ENCODE peak calls at places on chromosomes 4 and X, in six cellular contexts. D, I, N, B, P and M are unnamed samples.

GRCh38 chr4:80340036-80340435 is 4.5 kb downstream of the CFAP299 start:
- DNase-seq in P (no peak), N (no peak), I (no peak), B (no peak), D (no peak), M (peak; percentile 22)

GRCh38 chr4:41318839-41319530 is 62.3 kb downstream of the UCHL1 start:
- DNase-seq in N (no peak), D (peak; percentile 7), B (no peak), I (no peak), P (no peak), M (no peak)

GRCh38 chrX:24168807-24169206 is 19.3 kb downstream of the ZFX start:
- DNase-seq in P (no peak), B (no peak), D (no peak), I (no peak), N (no peak), M (no peak)

GRCh38 chr4:3571921-3572320 is 39.7 kb upstream of the LRPAP1 start:
- DNase-seq in B (no peak), D (no peak), N (no peak), I (no peak), P (no peak), M (no peak)

GRCh38 chr4:98663226-98664006 is 5.0 kb upstream of the TSPAN5 start:
- DNase-seq in B (peak; percentile 64), I (no peak), N (no peak), P (peak; percentile 32), D (peak; percentile 21), M (no peak)

GRCh38 chr4:109969909-109970308 is 57.2 kb downstream of the EGF start:
- DNase-seq in P (no peak), D (peak; percentile 11), N (no peak), B (no peak), I (no peak), M (no peak)

GRCh38 chr4:150039790-150040189 is 38.5 kb upstream of the DCLK2 start:
- DNase-seq in I (no peak), B (no peak), N (no peak), P (no peak), D (no peak), M (no peak)

GRCh38 chr4:118850813-118851173 is 14.9 kb upstream of the SEC24D start:
- DNase-seq in D (no peak), P (no peak), N (no peak), I (no peak), B (no peak), M (no peak)

GRCh38 chr4:152659806-152660205 is 20.0 kb downstream of the TMEM154 start:
- DNase-seq in B (peak; percentile 41), D (peak; percentile 50), N (no peak), P (no peak), I (no peak), M (no peak)

GRCh38 chrX:47513697-47514085 is 30.7 kb upstream of the ZNF41 start:
- DNase-seq in N (no peak), I (no peak), B (no peak), P (no peak), D (no peak), M (peak; percentile 19)

GRCh38 chrX:40127052-40127451 is 29.3 kb upstream of the BCOR start:
- DNase-seq in N (no peak), B (no peak), D (peak; percentile 73), I (no peak), P (no peak), M (peak; percentile 9)

GRCh38 chrX:107968623-107969022 is 13.5 kb downstream of the TEX13B start:
- DNase-seq in P (no peak), N (no peak), I (no peak), B (no peak), D (no peak), M (no peak)

GRCh38 chr4:30525662-30526061 is 194.5 kb upstream of the PCDH7 start:
- DNase-seq in P (no peak), B (no peak), I (no peak), N (no peak), D (no peak), M (no peak)

GRCh38 chr4:123259676-123260428 is 136.7 kb upstream of the SPRY1 start:
- DNase-seq in N (no peak), B (no peak), I (no peak), D (no peak), P (no peak), M (no peak)

GRCh38 chr4:85607624-85608023 is 132.7 kb downstream of the ARHGAP24 start:
- DNase-seq in P (no peak), N (no peak), D (no peak), I (no peak), B (peak; percentile 57), M (no peak)

GRCh38 chr4:127174731-127175130 is 458.0 kb upstream of the INTU start:
- DNase-seq in D (no peak), P (no peak), I (no peak), B (no peak), N (no peak), M (no peak)

GRCh38 chrX:12210921-12211320 is 72.6 kb downstream of the FRMPD4 start:
- DNase-seq in P (no peak), N (no peak), B (no peak), D (no peak), I (no peak), M (peak; percentile 6)

GRCh38 chr4:65834707-65835106 is 164.4 kb upstream of the EPHA5 start:
- DNase-seq in I (no peak), N (no peak), B (no peak), P (no peak), D (no peak), M (no peak)

GRCh38 chr4:18071894-18072293 is 50.3 kb upstream of the LCORL start:
- DNase-seq in D (no peak), N (no peak), B (no peak), I (no peak), P (no peak), M (no peak)

GRCh38 chrX:22314692-22315091 is 42.0 kb downstream of the CBLL2 start:
- DNase-seq in P (no peak), B (no peak), N (no peak), D (no peak), I (no peak), M (peak; percentile 13)

GRCh38 chr4:123198706-123199105 is 197.9 kb upstream of the SPRY1 start:
- DNase-seq in P (no peak), I (no peak), D (no peak), N (no peak), B (no peak), M (no peak)

DNA sequence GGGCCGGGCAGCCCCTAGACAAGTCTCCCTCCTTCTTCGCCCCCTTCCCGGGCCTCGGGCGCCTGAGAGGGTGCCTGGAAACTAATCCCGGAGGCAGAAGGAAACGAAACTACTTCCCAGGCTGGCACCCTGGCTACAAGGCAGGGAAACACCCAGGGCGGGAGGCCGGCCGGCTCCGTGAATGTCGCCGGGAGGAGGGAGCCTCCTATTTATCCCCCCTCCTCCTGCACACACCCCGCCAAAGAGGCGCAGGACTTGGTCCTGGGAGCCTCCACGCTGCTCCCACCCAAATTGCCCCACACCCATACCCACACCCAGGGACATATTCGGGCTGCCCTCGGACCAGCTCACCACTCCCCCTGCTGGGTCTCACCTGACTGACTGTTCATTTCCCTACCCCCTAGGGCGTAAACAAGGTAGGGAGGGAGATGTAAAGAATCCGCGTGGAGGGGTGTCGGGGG is at the start of gene BTC:
- DNase-seq in I (peak; percentile 72), P (peak; percentile 23), N (no peak), B (no peak), D (no peak), M (peak; percentile 7)
- TF ChIP-seq CTCF in I (peak; percentile 22), P (peak; percentile 21), N (peak; percentile 36), B (no peak), D (no peak), M (peak; percentile 24)

GRCh38 chr4:25233737-25234389 is at the start of gene PI4K2B:
- DNase-seq in P (peak; percentile 79), B (peak; percentile 61), D (peak; percentile 95), I (peak; percentile 93), N (no peak), M (peak; percentile 79)

GRCh38 chr4:25234390-25235367 is 846 bp downstream of the PI4K2B start:
- DNase-seq in I (peak; percentile 68), D (peak; percentile 90), P (peak; percentile 33), N (peak; percentile 54), B (peak; percentile 69), M (peak; percentile 87)

GRCh38 chr4:25235401-25235800 is 1.6 kb downstream of the PI4K2B start:
- DNase-seq in N (no peak), D (peak; percentile 22), I (no peak), B (no peak), P (no peak), M (no peak)

GRCh38 chr4:25238052-25238451 is 4.2 kb downstream of the PI4K2B start:
- DNase-seq in I (no peak), P (no peak), B (no peak), D (no peak), N (no peak), M (no peak)

GRCh38 chr4:25236971-25237370 is 3.1 kb downstream of the PI4K2B start:
- DNase-seq in N (no peak), P (no peak), B (no peak), I (no peak), D (no peak), M (no peak)
- H3K4me3 ChIP-seq in N (no peak overlapping the region), P (no peak overlapping the region), B (no peak overlapping the region), I (no peak overlapping the region), D (peak overlapping the region; percentile 83), M (no peak overlapping the region)

GRCh38 chr4:53721276-53721675 is 130.0 kb upstream of the LNX1 start:
- DNase-seq in P (no peak), N (no peak), B (no peak), D (no peak), I (no peak), M (no peak)
- TF ChIP-seq CTCF in P (no peak), N (no peak), B (no peak), D (no peak), I (no peak), M (no peak)

GRCh38 chr4:63529581-63529980 is 879.7 kb downstream of the TECRL start:
- DNase-seq in P (no peak), I (no peak), B (no peak), D (no peak), N (no peak), M (no peak)

GRCh38 chr4:63524764-63525163 is 884.5 kb downstream of the TECRL start:
- DNase-seq in B (no peak), P (no peak), N (no peak), I (no peak), D (no peak), M (no peak)

GRCh38 chr4:63526251-63526650 is 883.0 kb downstream of the TECRL start:
- DNase-seq in N (no peak), D (peak; percentile 5), P (no peak), B (no peak), I (no peak), M (no peak)

GRCh38 chr4:63528592-63528991 is 880.7 kb downstream of the TECRL start:
- DNase-seq in I (no peak), B (no peak), P (no peak), N (no peak), D (peak; percentile 10), M (peak; percentile 2)
- H3K4me3 ChIP-seq in I (no peak overlapping the region), B (no peak overlapping the region), P (no peak overlapping the region), N (no peak overlapping the region), D (no peak overlapping the region), M (no peak overlapping the region)

DNA sequence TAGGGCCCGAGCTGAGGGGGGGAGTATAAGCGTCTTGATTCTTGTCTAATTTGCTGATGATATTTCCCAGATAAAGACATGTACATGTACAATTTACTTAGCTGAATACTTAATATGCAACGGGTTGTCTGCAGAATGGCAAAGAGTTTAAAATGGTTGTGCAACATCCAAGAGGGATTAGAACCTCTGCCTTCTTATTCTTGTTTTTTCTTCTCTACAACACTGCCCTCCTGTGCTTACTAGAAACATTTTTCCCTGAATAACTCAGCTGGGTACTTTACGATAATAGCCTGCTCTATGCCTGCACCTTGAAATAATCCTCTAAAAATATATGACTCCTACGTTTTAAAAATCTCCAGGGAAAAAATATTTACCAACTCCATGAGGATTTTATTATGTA is 41.8 kb downstream of the INTS12 start:
- DNase-seq in D (peak; percentile 37), B (no peak), N (no peak), I (no peak), P (no peak), M (peak; percentile 57)
- TF ChIP-seq CTCF in D (no peak), B (peak; percentile 12), N (no peak), I (peak; percentile 30), P (no peak), M (peak; percentile 14)